ENCODE peak calls at places on chromosomes 4 and X, in seven cellular contexts. One of them, this sample, is unnamed.

GRCh38 chrX:47283015-47283771 is 50.4 kb downstream of the USP11 start:
- DNase-seq in nephron progenitor cell: peak
- DNase-seq in effector memory CD8-positive, alpha-beta T cell: no peak
- DNase-seq in CD4-positive, alpha-beta T cell: no peak
- DNase-seq in body of pancreas: peak
- DNase-seq in activated T-helper 1 cell treated with anti-CD3 and anti-CD28 coated beads, Interleukin-2, amount 50 U/mL, for 16 hours: no peak
- DNase-seq in stimulated activated CD8-positive, alpha-beta memory T cell treated with anti-CD3 and anti-CD28 coated beads, Interleukin-15, amount 100 ng/mL, for 24 hours: no peak
- DNase-seq in this sample: no peak

GRCh38 chr4:102174800-102175199 is 170.5 kb downstream of the SLC39A8 start:
- DNase-seq in nephron progenitor cell: no peak
- DNase-seq in effector memory CD8-positive, alpha-beta T cell: no peak
- DNase-seq in CD4-positive, alpha-beta T cell: no peak
- DNase-seq in body of pancreas: no peak
- DNase-seq in activated T-helper 1 cell treated with anti-CD3 and anti-CD28 coated beads, Interleukin-2, amount 50 U/mL, for 16 hours: no peak
- DNase-seq in stimulated activated CD8-positive, alpha-beta memory T cell treated with anti-CD3 and anti-CD28 coated beads, Interleukin-15, amount 100 ng/mL, for 24 hours: no peak
- DNase-seq in this sample: no peak

GRCh38 chrX:40012800-40013682 is 84.7 kb downstream of the BCOR start:
- DNase-seq in nephron progenitor cell: peak
- DNase-seq in effector memory CD8-positive, alpha-beta T cell: peak
- DNase-seq in CD4-positive, alpha-beta T cell: no peak
- DNase-seq in body of pancreas: peak
- DNase-seq in activated T-helper 1 cell treated with anti-CD3 and anti-CD28 coated beads, Interleukin-2, amount 50 U/mL, for 16 hours: no peak
- DNase-seq in stimulated activated CD8-positive, alpha-beta memory T cell treated with anti-CD3 and anti-CD28 coated beads, Interleukin-15, amount 100 ng/mL, for 24 hours: no peak
- DNase-seq in this sample: no peak

GRCh38 chrX:123121241-123121640 is 62.8 kb upstream of the GRIA3 start:
- DNase-seq in nephron progenitor cell: no peak
- DNase-seq in effector memory CD8-positive, alpha-beta T cell: no peak
- DNase-seq in CD4-positive, alpha-beta T cell: no peak
- DNase-seq in body of pancreas: no peak
- DNase-seq in activated T-helper 1 cell treated with anti-CD3 and anti-CD28 coated beads, Interleukin-2, amount 50 U/mL, for 16 hours: no peak
- DNase-seq in stimulated activated CD8-positive, alpha-beta memory T cell treated with anti-CD3 and anti-CD28 coated beads, Interleukin-15, amount 100 ng/mL, for 24 hours: no peak
- DNase-seq in this sample: no peak

GRCh38 chr4:103054030-103054429 is 22.5 kb downstream of the SLC9B2 start:
- DNase-seq in nephron progenitor cell: no peak
- DNase-seq in effector memory CD8-positive, alpha-beta T cell: no peak
- DNase-seq in CD4-positive, alpha-beta T cell: no peak
- DNase-seq in body of pancreas: no peak
- DNase-seq in activated T-helper 1 cell treated with anti-CD3 and anti-CD28 coated beads, Interleukin-2, amount 50 U/mL, for 16 hours: no peak
- DNase-seq in stimulated activated CD8-positive, alpha-beta memory T cell treated with anti-CD3 and anti-CD28 coated beads, Interleukin-15, amount 100 ng/mL, for 24 hours: no peak
- DNase-seq in this sample: no peak

GRCh38 chr4:127055349-127055748 is 577.4 kb upstream of the INTU start:
- DNase-seq in nephron progenitor cell: no peak
- DNase-seq in effector memory CD8-positive, alpha-beta T cell: no peak
- DNase-seq in CD4-positive, alpha-beta T cell: no peak
- DNase-seq in body of pancreas: no peak
- DNase-seq in activated T-helper 1 cell treated with anti-CD3 and anti-CD28 coated beads, Interleukin-2, amount 50 U/mL, for 16 hours: no peak
- DNase-seq in stimulated activated CD8-positive, alpha-beta memory T cell treated with anti-CD3 and anti-CD28 coated beads, Interleukin-15, amount 100 ng/mL, for 24 hours: no peak
- DNase-seq in this sample: no peak

GRCh38 chr4:71261633-71262121 is 77.1 kb upstream of the SLC4A4 start:
- DNase-seq in nephron progenitor cell: no peak
- DNase-seq in effector memory CD8-positive, alpha-beta T cell: no peak
- DNase-seq in CD4-positive, alpha-beta T cell: no peak
- DNase-seq in body of pancreas: no peak
- DNase-seq in activated T-helper 1 cell treated with anti-CD3 and anti-CD28 coated beads, Interleukin-2, amount 50 U/mL, for 16 hours: no peak
- DNase-seq in stimulated activated CD8-positive, alpha-beta memory T cell treated with anti-CD3 and anti-CD28 coated beads, Interleukin-15, amount 100 ng/mL, for 24 hours: no peak
- DNase-seq in this sample: no peak

GRCh38 chr4:30600246-30600645 is 119.9 kb upstream of the PCDH7 start:
- DNase-seq in nephron progenitor cell: no peak
- DNase-seq in effector memory CD8-positive, alpha-beta T cell: no peak
- DNase-seq in CD4-positive, alpha-beta T cell: no peak
- DNase-seq in body of pancreas: no peak
- DNase-seq in activated T-helper 1 cell treated with anti-CD3 and anti-CD28 coated beads, Interleukin-2, amount 50 U/mL, for 16 hours: no peak
- DNase-seq in stimulated activated CD8-positive, alpha-beta memory T cell treated with anti-CD3 and anti-CD28 coated beads, Interleukin-15, amount 100 ng/mL, for 24 hours: no peak
- DNase-seq in this sample: no peak

GRCh38 chr4:73450398-73451004 is 14.5 kb downstream of the AFP start:
- DNase-seq in nephron progenitor cell: no peak
- DNase-seq in effector memory CD8-positive, alpha-beta T cell: no peak
- DNase-seq in CD4-positive, alpha-beta T cell: no peak
- DNase-seq in body of pancreas: peak
- DNase-seq in activated T-helper 1 cell treated with anti-CD3 and anti-CD28 coated beads, Interleukin-2, amount 50 U/mL, for 16 hours: no peak
- DNase-seq in stimulated activated CD8-positive, alpha-beta memory T cell treated with anti-CD3 and anti-CD28 coated beads, Interleukin-15, amount 100 ng/mL, for 24 hours: no peak
- DNase-seq in this sample: no peak

GRCh38 chr4:85407546-85407945 is 67.4 kb upstream of the ARHGAP24 start:
- DNase-seq in nephron progenitor cell: no peak
- DNase-seq in effector memory CD8-positive, alpha-beta T cell: no peak
- DNase-seq in CD4-positive, alpha-beta T cell: no peak
- DNase-seq in body of pancreas: no peak
- DNase-seq in activated T-helper 1 cell treated with anti-CD3 and anti-CD28 coated beads, Interleukin-2, amount 50 U/mL, for 16 hours: no peak
- DNase-seq in stimulated activated CD8-positive, alpha-beta memory T cell treated with anti-CD3 and anti-CD28 coated beads, Interleukin-15, amount 100 ng/mL, for 24 hours: no peak
- DNase-seq in this sample: no peak

GRCh38 chrX:102063445-102064074 is 61.9 kb upstream of the TCEAL2 start:
- DNase-seq in nephron progenitor cell: no peak
- DNase-seq in effector memory CD8-positive, alpha-beta T cell: no peak
- DNase-seq in CD4-positive, alpha-beta T cell: no peak
- DNase-seq in body of pancreas: no peak
- DNase-seq in activated T-helper 1 cell treated with anti-CD3 and anti-CD28 coated beads, Interleukin-2, amount 50 U/mL, for 16 hours: no peak
- DNase-seq in stimulated activated CD8-positive, alpha-beta memory T cell treated with anti-CD3 and anti-CD28 coated beads, Interleukin-15, amount 100 ng/mL, for 24 hours: no peak
- DNase-seq in this sample: no peak

GRCh38 chrX:100658936-100659335 is 14.9 kb downstream of the SRPX2 start:
- DNase-seq in nephron progenitor cell: no peak
- DNase-seq in effector memory CD8-positive, alpha-beta T cell: no peak
- DNase-seq in CD4-positive, alpha-beta T cell: no peak
- DNase-seq in body of pancreas: no peak
- DNase-seq in activated T-helper 1 cell treated with anti-CD3 and anti-CD28 coated beads, Interleukin-2, amount 50 U/mL, for 16 hours: no peak
- DNase-seq in stimulated activated CD8-positive, alpha-beta memory T cell treated with anti-CD3 and anti-CD28 coated beads, Interleukin-15, amount 100 ng/mL, for 24 hours: no peak
- DNase-seq in this sample: peak

GRCh38 chr4:75950416-75950815 is 9.6 kb upstream of the NAAA start:
- DNase-seq in nephron progenitor cell: no peak
- DNase-seq in effector memory CD8-positive, alpha-beta T cell: no peak
- DNase-seq in CD4-positive, alpha-beta T cell: no peak
- DNase-seq in body of pancreas: no peak
- DNase-seq in activated T-helper 1 cell treated with anti-CD3 and anti-CD28 coated beads, Interleukin-2, amount 50 U/mL, for 16 hours: no peak
- DNase-seq in stimulated activated CD8-positive, alpha-beta memory T cell treated with anti-CD3 and anti-CD28 coated beads, Interleukin-15, amount 100 ng/mL, for 24 hours: no peak
- DNase-seq in this sample: no peak

GRCh38 chr4:186727149-186727976 is 3.7 kb upstream of the FAT1 start:
- DNase-seq in nephron progenitor cell: peak
- DNase-seq in effector memory CD8-positive, alpha-beta T cell: no peak
- DNase-seq in CD4-positive, alpha-beta T cell: no peak
- DNase-seq in body of pancreas: no peak
- DNase-seq in activated T-helper 1 cell treated with anti-CD3 and anti-CD28 coated beads, Interleukin-2, amount 50 U/mL, for 16 hours: no peak
- DNase-seq in stimulated activated CD8-positive, alpha-beta memory T cell treated with anti-CD3 and anti-CD28 coated beads, Interleukin-15, amount 100 ng/mL, for 24 hours: no peak
- DNase-seq in this sample: no peak